ENCODE peak calls at places on chromosomes 5 and 9, in eight cellular contexts. I is CD4-positive, CD25-positive, alpha-beta regulatory T cell; O is AG10803; F is left ventricle myocardium inferior; H is hepatocyte; V is lower leg skin; G is right lobe of liver; X is heart right ventricle. L is an unnamed sample.

GRCh38 chr9:129250786-129251185 is 72.7 kb upstream of the IER5L start:
- DNase-seq in I (no peak), O (peak; percentile 54), F (no peak), H (no peak), V (no peak), G (no peak), X (no peak), L (no peak)

GRCh38 chr5:145680169-145680568 is 155.0 kb downstream of the PRELID2 start:
- DNase-seq in I (no peak), O (no peak), F (no peak), H (no peak), V (no peak), G (no peak), X (no peak), L (peak; percentile 27)

GRCh38 chr5:90590-91547 is 1.1 kb upstream of the PLEKHG4B start:
- DNase-seq in I (no peak), O (no peak), F (no peak), H (peak; percentile 29), V (peak; percentile 81), G (no peak), X (no peak), L (peak; percentile 38)

GRCh38 chr9:136496181-136496580 is 13.3 kb upstream of the SEC16A start:
- DNase-seq in I (no peak), O (no peak), F (no peak), H (no peak), V (no peak), G (no peak), X (no peak), L (no peak)

GRCh38 chr9:130150779-130151381 is 21.3 kb upstream of the NCS1 start:
- DNase-seq in I (no peak), O (peak; percentile 34), F (no peak), H (no peak), V (no peak), G (no peak), X (no peak), L (no peak)

GRCh38 chr5:16593013-16593412 is 23.8 kb downstream of the RETREG1 start:
- DNase-seq in I (no peak), O (peak; percentile 52), F (no peak), H (no peak), V (no peak), G (no peak), X (no peak), L (no peak)

GRCh38 chr9:32839486-32839885 is 56.1 kb downstream of the TMEM215 start:
- DNase-seq in I (no peak), O (peak; percentile 13), F (no peak), H (no peak), V (no peak), G (no peak), X (no peak), L (no peak)

GRCh38 chr9:133939386-133939785 is 52.7 kb downstream of the VAV2 start:
- DNase-seq in I (no peak), O (no peak), F (no peak), H (no peak), V (no peak), G (no peak), X (no peak), L (no peak)

GRCh38 chr5:178793156-178793555 is 62.7 kb upstream of the ZNF354A start:
- DNase-seq in I (no peak), O (no peak), F (peak; percentile 20), H (peak; percentile 39), V (no peak), G (no peak), X (no peak), L (peak; percentile 80)

GRCh38 chr9:18149457-18150011 is 324.4 kb upstream of the ADAMTSL1 start:
- DNase-seq in I (no peak), O (peak; percentile 3), F (no peak), H (no peak), V (no peak), G (no peak), X (no peak), L (no peak)

GRCh38 chr5:159705948-159706347 is 210.3 kb upstream of the ADRA1B start:
- DNase-seq in I (no peak), O (no peak), F (no peak), H (no peak), V (no peak), G (no peak), X (no peak), L (no peak)

GRCh38 chr5:59583810-59584562 is 309.5 kb downstream of the PDE4D start:
- DNase-seq in I (no peak), O (no peak), F (no peak), H (peak; percentile 32), V (no peak), G (no peak), X (no peak), L (no peak)

GRCh38 chr9:95148121-95148520 is 169.4 kb downstream of the FANCC start:
- DNase-seq in I (no peak), O (no peak), F (no peak), H (no peak), V (no peak), G (no peak), X (no peak), L (peak; percentile 89)

GRCh38 chr5:116573279-116573616 is 1.4 kb downstream of the SEMA6A start:
- DNase-seq in I (no peak), O (no peak), F (peak; percentile 22), H (peak; percentile 61), V (peak; percentile 89), G (peak; percentile 46), X (no peak), L (peak; percentile 64)

GRCh38 chr5:66675369-66675768 is 79.2 kb downstream of the MAST4 start:
- DNase-seq in I (no peak), O (no peak), F (no peak), H (no peak), V (no peak), G (no peak), X (no peak), L (no peak)

DNA sequence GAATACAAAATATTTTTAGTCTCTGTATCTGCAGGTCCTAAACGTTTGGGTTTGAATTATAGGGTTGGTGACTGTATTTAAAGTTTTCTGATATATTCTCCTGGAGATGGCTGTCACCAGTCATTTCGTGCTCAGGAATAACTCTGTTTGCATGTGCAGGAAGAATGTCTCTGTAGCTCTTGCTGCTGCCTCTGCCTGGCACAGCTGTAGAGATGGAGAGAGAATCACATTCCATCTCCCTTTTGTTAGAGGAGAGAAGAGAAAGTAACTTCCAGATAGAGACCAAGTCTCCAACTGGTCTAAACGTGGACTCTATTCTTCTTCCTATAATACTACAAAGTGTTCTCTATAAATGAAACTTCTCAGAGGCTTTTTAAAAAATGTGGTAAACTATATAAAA is 20.5 kb upstream of the STARD4 start:
- DNase-seq in I (no peak), O (peak; percentile 41), F (no peak), H (no peak), V (no peak), G (no peak), X (no peak), L (no peak)
- H3K4me3 ChIP-seq in I (no peak overlapping the region), O (no peak overlapping the region), F (no peak overlapping the region), H (no peak overlapping the region), V (no peak overlapping the region), G (no peak overlapping the region), X (no peak overlapping the region), L (no peak overlapping the region)

GRCh38 chr5:73299665-73300435 is 126.9 kb downstream of the TMEM174 start:
- DNase-seq in I (no peak), O (no peak), F (no peak), H (no peak), V (no peak), G (no peak), X (no peak), L (no peak)
- H3K4me3 ChIP-seq in I (no peak overlapping the region), O (no peak overlapping the region), F (peak overlapping the region; percentile 38), H (no peak overlapping the region), V (no peak overlapping the region), G (no peak overlapping the region), X (no peak overlapping the region), L (no peak overlapping the region)

GRCh38 chr5:45695680-45696093 is 493 bp downstream of the HCN1 start:
- DNase-seq in I (no peak), O (no peak), F (no peak), H (no peak), V (no peak), G (no peak), X (no peak), L (no peak)
- H3K4me3 ChIP-seq in I (no peak overlapping the region), O (no peak overlapping the region), F (peak overlapping the region; percentile 58), H (peak overlapping the region; percentile 11), V (no peak overlapping the region), G (no peak overlapping the region), X (peak overlapping the region; percentile 18), L (no peak overlapping the region)

GRCh38 chr5:176532795-176533194 is 4.4 kb downstream of the RNF44 start:
- DNase-seq in I (no peak), O (no peak), F (no peak), H (no peak), V (no peak), G (no peak), X (no peak), L (no peak)
- H3K4me3 ChIP-seq in I (peak overlapping the region; percentile 86), O (no peak overlapping the region), F (peak overlapping the region; percentile 93), H (no peak overlapping the region), V (no peak overlapping the region), G (no peak overlapping the region), X (no peak overlapping the region), L (no peak overlapping the region)

GRCh38 chr5:1259806-1260480 is 34.8 kb downstream of the SLC6A18 start:
- DNase-seq in I (no peak), O (no peak), F (no peak), H (no peak), V (no peak), G (no peak), X (no peak), L (no peak)
- H3K4me3 ChIP-seq in I (no peak overlapping the region), O (no peak overlapping the region), F (no peak overlapping the region), H (no peak overlapping the region), V (no peak overlapping the region), G (no peak overlapping the region), X (no peak overlapping the region), L (no peak overlapping the region)